ENCODE peak calls at places on chromosomes 13 and 19, in five cellular contexts. C, H, Z, T and M are unnamed samples.

GRCh38 chr13:43767351-43767901 is 19.3 kb downstream of the ENOX1 start:
- DNase-seq in C (no peak), H (peak), T (no peak), Z (no peak), M (no peak)

GRCh38 chr19:2805991-2806649 is 13.5 kb upstream of the ZNF554 start:
- DNase-seq in C (no peak), H (no peak), Z (no peak), T (no peak), M (no peak)

GRCh38 chr13:62793850-62794249 is 1378.2 kb upstream of the PCDH20 start:
- DNase-seq in H (no peak), C (no peak), T (no peak), Z (no peak), M (no peak)

GRCh38 chr19:38284422-38284821 is 19.6 kb upstream of the C19orf33 start:
- DNase-seq in H (no peak), C (no peak), Z (no peak), T (no peak), M (no peak)

GRCh38 chr19:39297931-39298634 is 1.9 kb downstream of the IFNL1 start:
- DNase-seq in Z (no peak), C (no peak), H (no peak), T (no peak), M (peak)

GRCh38 chr19:18453269-18454024 is 15.5 kb upstream of the ISYNA1 start:
- DNase-seq in C (no peak), Z (no peak), H (no peak), T (no peak), M (no peak)

GRCh38 chr19:36488816-36489138 is 584 bp downstream of the ZNF566 start:
- DNase-seq in T (no peak), Z (peak), H (no peak), C (no peak), M (no peak)

GRCh38 chr13:18936104-18936503 is 245.5 kb downstream of the TUBA3C start:
- DNase-seq in Z (no peak), T (no peak), H (no peak), C (no peak), M (no peak)

GRCh38 chr19:33134571-33135041 is 2.7 kb downstream of the WDR88 start:
- DNase-seq in Z (no peak), H (no peak), T (no peak), C (no peak), M (no peak)

GRCh38 chr19:584240-585001 is 5.3 kb upstream of the HCN2 start:
- DNase-seq in Z (peak), H (peak), C (no peak), T (no peak), M (peak)

GRCh38 chr13:42039457-42039945 is 8.9 kb upstream of the DGKH start:
- DNase-seq in T (no peak), C (no peak), Z (no peak), H (no peak), M (no peak)

GRCh38 chr19:39409886-39410619 is 2.4 kb upstream of the PLEKHG2 start:
- DNase-seq in Z (peak), C (peak), H (peak), T (peak), M (peak)

GRCh38 chr13:59425211-59425721 is 738.5 kb downstream of the DIAPH3 start:
- DNase-seq in T (no peak), H (no peak), C (no peak), Z (no peak), M (no peak)

GRCh38 chr19:22783651-22784050 is 300 bp downstream of the ZNF99 start:
- DNase-seq in Z (no peak), C (no peak), H (no peak), T (no peak), M (no peak)

GRCh38 chr19:31099470-31100190 is 249.6 kb downstream of the TSHZ3 start:
- DNase-seq in T (no peak), Z (no peak), C (no peak), H (no peak), M (no peak)

GRCh38 chr19:2374808-2375207 is 14.7 kb downstream of the TMPRSS9 start:
- DNase-seq in C (no peak), T (no peak), Z (no peak), H (no peak), M (no peak)

GRCh38 chr19:40575326-40575725 is 1.3 kb upstream of the SHKBP1 start:
- DNase-seq in H (no peak), Z (no peak), T (no peak), C (no peak), M (no peak)

GRCh38 chr19:41691268-41691970 is 3.3 kb upstream of the CEACAM7 start:
- DNase-seq in Z (peak), T (no peak), H (no peak), C (no peak), M (peak)

GRCh38 chr13:31174018-31174417 is 12.3 kb upstream of the HSPH1 start:
- DNase-seq in C (no peak), T (no peak), H (no peak), Z (no peak), M (no peak)

GRCh38 chr13:98571955-98572662 is 4.8 kb downstream of the STK24 start:
- DNase-seq in H (no peak), C (no peak), Z (no peak), T (no peak), M (no peak)

GRCh38 chr19:42229855-42230331 is 9.8 kb downstream of the ZNF526 start:
- DNase-seq in Z (no peak), H (no peak), C (no peak), T (no peak), M (no peak)

GRCh38 chr13:40231311-40231710 is 435.1 kb downstream of the FOXO1 start:
- DNase-seq in H (no peak), C (no peak), Z (no peak), T (no peak), M (no peak)

GRCh38 chr13:27673911-27674310 is 52.2 kb downstream of the POLR1D start:
- DNase-seq in C (no peak), T (no peak), Z (no peak), H (no peak), M (no peak)

GRCh38 chr13:111484959-111485358 is 164.5 kb downstream of the TEX29 start:
- DNase-seq in Z (no peak), T (no peak), C (no peak), H (no peak), M (no peak)

GRCh38 chr19:50759886-50760285 is 10.4 kb upstream of the GPR32 start:
- DNase-seq in Z (no peak), T (no peak), H (no peak), C (no peak), M (no peak)

GRCh38 chr19:44903216-44903601 is 2.4 kb upstream of the APOE start:
- DNase-seq in Z (no peak), H (peak), T (no peak), C (no peak), M (no peak)

GRCh38 chr13:94710881-94711560 is 1.3 kb downstream of the SOX21 start:
- DNase-seq in Z (no peak), C (no peak), T (no peak), H (no peak), M (no peak)

GRCh38 chr19:30873691-30874090 is 475.5 kb downstream of the TSHZ3 start:
- DNase-seq in T (no peak), H (no peak), Z (no peak), C (no peak), M (no peak)

GRCh38 chr19:27824108-27824507 is 1388.8 kb downstream of the UQCRFS1 start:
- DNase-seq in Z (no peak), T (no peak), H (no peak), C (no peak), M (no peak)

GRCh38 chr19:49786432-49786831 is 19.6 kb downstream of the AP2A1 start:
- DNase-seq in H (no peak), C (no peak), Z (no peak), T (no peak), M (no peak)

GRCh38 chr13:34412295-34412694 is 529.8 kb upstream of the NBEA start:
- DNase-seq in Z (no peak), H (no peak), C (no peak), T (no peak), M (no peak)

GRCh38 chr13:30222253-30222652 is 85.1 kb downstream of the KATNAL1 start:
- DNase-seq in Z (no peak), H (no peak), T (no peak), C (no peak), M (no peak)

GRCh38 chr19:12733369-12733896 is 1.1 kb downstream of the TRIR start:
- DNase-seq in Z (no peak), T (no peak), H (no peak), C (peak), M (no peak)

GRCh38 chr13:107743523-107743922 is 471.8 kb downstream of the LIG4 start:
- DNase-seq in H (no peak), C (no peak), T (no peak), Z (no peak), M (no peak)

GRCh38 chr19:5806905-5807304 is 2.0 kb downstream of the NRTN start:
- DNase-seq in H (no peak), Z (no peak), C (no peak), T (no peak), M (no peak)

GRCh38 chr19:5808120-5808816 is 3.4 kb downstream of the NRTN start:
- DNase-seq in Z (no peak), H (no peak), T (no peak), C (no peak), M (no peak)

GRCh38 chr19:5805465-5806132 is 732 bp downstream of the NRTN start:
- DNase-seq in H (peak), T (no peak), C (peak), Z (peak), M (peak)

GRCh38 chr19:5804516-5805464 is at the start of gene NRTN:
- DNase-seq in C (no peak), H (no peak), T (no peak), Z (peak), M (peak)

GRCh38 chr19:5806133-5806489 is 1.2 kb downstream of the NRTN start:
- DNase-seq in Z (no peak), H (no peak), T (no peak), C (no peak), M (no peak)
- TF ChIP-seq POLR2A in Z (no peak), H (no peak), T (no peak), C (no peak), M (no peak)

DNA sequence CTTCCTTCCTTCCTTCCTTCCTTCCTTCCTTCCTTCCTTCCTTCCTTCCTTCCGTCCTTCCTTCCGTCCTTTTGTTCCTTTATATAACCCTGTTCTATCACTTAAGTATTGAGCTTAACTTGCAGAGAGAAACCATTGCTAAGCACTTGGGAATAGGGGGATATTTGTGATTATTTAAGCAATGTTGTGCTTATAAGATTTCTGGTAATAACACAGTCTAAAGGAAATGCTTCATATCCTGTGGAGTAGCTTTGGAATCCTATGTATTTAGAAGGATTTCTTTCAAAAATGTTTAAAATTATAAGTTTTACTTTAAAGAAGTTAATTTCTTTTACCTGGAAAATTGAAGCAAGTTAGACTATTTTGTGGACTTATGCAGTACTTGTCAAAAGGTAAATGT is 209.8 kb downstream of the PCCA start:
- DNase-seq in T (no peak), Z (no peak), C (no peak), H (no peak), M (no peak)
- TF ChIP-seq CTCF in T (no peak), Z (no peak), C (no peak), H (no peak), M (no peak)

DNA sequence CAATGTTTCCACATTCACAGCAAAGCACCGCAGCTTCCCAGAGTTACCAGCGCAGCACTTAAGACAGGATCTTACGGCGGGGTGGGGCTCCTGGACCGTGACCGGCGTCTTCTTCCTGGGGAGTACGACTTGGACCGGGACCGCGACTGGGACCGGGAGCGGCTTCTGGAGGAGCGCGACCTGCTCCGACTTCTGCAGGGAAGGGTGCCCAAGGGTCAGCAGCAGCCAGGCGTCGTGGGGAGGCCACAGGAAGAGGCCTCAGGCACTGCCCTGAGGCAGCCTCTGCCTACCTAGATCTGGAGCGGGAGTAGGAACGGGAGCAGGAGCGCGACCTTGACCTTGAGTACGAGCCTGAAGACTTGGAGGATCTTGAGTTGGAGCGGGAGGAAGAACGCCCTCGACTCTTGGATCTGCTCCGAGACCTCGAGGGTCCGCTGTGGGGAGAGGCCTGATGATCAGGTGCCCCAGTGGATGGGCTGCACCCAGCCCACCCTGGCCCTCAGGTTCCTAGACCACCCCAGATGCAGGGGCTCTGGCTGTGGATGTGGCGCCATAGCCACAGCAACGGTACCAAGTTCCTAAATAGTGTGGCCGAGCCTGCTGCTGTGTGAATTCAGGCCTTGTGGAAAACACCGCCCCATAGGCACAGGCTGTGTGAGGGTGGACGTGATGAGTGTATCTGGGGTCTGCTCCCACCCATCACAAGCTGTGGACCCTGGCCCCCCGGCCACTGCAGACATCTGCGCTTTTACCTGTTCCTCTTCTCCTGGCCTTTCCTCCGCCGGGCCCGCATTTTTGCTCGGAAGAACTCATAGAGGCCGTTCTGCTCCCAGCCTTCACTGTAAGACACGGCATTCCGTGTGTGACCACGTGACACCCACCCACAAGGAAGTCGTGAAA is 21.9 kb downstream of the CHERP start:
- DNase-seq in T (no peak), C (no peak), Z (no peak), H (no peak), M (no peak)
- TF ChIP-seq POLR2A in T (no peak), C (no peak), Z (no peak), H (no peak), M (no peak)

DNA sequence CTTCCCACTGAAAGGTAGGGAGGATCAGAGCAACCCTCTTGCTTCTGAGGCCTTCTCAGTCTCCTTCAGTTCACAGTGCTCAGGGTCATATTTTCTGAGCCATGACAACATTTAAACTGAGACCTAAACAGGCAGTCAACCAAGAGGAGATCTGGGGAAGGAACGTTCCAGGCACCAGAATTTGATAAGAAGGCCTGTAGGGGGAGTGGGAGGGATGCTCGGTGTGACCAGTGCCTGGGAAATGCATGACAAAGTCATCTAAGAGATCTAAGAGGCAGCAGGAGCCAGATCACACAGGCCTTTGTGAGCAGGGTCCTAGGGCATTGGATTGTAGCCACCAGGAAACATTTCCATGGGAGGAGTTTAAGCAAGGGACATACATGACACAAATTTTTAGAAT is 71.6 kb downstream of the SHISA2 start:
- DNase-seq in T (no peak), H (no peak), Z (no peak), C (peak), M (no peak)
- TF ChIP-seq CTCF in T (no peak), H (no peak), Z (peak), C (no peak), M (no peak)